ENCODE peak calls at places on chromosomes 13 and 19, in seven cellular contexts. B is neuronal stem cell, J is H1, F is IMR-90, W is mesendoderm, C is H9, T is trophoblast cell. V is an unnamed sample.

GRCh38 chr19:32330149-32330548 is 15.3 kb upstream of the ZNF507 start:
- DNase-seq in B (no peak), J (no peak), F (no peak), W (peak), C (no peak), T (no peak), V (no peak)

GRCh38 chr19:33621811-33622504 is at the start of gene CHST8:
- DNase-seq in B (peak), J (no peak), F (no peak), W (peak), C (peak), T (peak), V (no peak)

GRCh38 chr19:49119411-49120324 is at the start of gene PPFIA3:
- DNase-seq in B (peak), J (no peak), F (peak), W (peak), C (peak), T (peak), V (peak)

GRCh38 chr19:28294395-28294794 is 918.6 kb downstream of the UQCRFS1 start:
- DNase-seq in B (no peak), J (no peak), F (no peak), W (peak), C (no peak), T (no peak), V (no peak)

GRCh38 chr13:94335786-94336357 is 143.6 kb downstream of the DCT start:
- DNase-seq in B (no peak), J (no peak), F (peak), W (no peak), C (no peak), T (no peak), V (no peak)

GRCh38 chr13:30466841-30467252 is 1.1 kb upstream of the HMGB1 start:
- DNase-seq in B (no peak), J (no peak), F (peak), W (peak), C (no peak), T (no peak), V (peak)

GRCh38 chr13:105997436-105998232 is 537.8 kb downstream of the EFNB2 start:
- DNase-seq in B (no peak), J (no peak), F (no peak), W (no peak), C (no peak), T (peak), V (no peak)

GRCh38 chr13:111879719-111880118 is 187.2 kb upstream of the SOX1 start:
- DNase-seq in B (no peak), J (no peak), F (no peak), W (no peak), C (no peak), T (no peak), V (no peak)

GRCh38 chr13:73844986-73845385 is 289.2 kb downstream of the KLF12 start:
- DNase-seq in B (no peak), J (no peak), F (peak), W (no peak), C (no peak), T (no peak), V (no peak)

GRCh38 chr13:41007359-41008118 is 11.6 kb downstream of the ELF1 start:
- DNase-seq in B (no peak), J (no peak), F (peak), W (no peak), C (no peak), T (no peak), V (no peak)

GRCh38 chr13:60326273-60326672 is 70.7 kb upstream of the TDRD3 start:
- DNase-seq in B (no peak), J (no peak), F (no peak), W (peak), C (no peak), T (no peak), V (no peak)

DNA sequence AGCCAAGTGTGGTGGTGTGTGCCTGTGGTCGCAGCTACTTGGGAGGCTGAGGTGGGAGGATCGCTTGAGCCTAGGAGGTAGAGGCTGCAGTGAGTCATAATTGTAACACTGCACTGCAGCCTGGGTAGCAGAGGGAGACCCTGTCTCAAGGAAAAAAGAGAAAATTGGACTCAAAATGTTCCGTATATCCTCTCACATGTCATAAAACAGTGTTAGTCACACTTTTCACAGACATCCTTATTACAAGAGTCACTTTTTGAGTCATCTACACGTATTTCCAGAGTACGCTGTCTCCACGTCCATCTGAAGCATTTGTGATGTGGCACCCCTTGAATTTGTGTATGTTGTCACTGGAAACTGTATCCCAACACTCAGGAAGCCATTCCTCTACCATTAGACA is 133.0 kb downstream of the SIPA1L3 start:
- DNase-seq in B (no peak), J (no peak), F (peak), W (no peak), C (no peak), T (no peak), V (peak)
- H2BK5ac ChIP-seq in B (no peak), J (no peak), F (peak), W (no peak), C (no peak), T (no peak), V (no peak)

DNA sequence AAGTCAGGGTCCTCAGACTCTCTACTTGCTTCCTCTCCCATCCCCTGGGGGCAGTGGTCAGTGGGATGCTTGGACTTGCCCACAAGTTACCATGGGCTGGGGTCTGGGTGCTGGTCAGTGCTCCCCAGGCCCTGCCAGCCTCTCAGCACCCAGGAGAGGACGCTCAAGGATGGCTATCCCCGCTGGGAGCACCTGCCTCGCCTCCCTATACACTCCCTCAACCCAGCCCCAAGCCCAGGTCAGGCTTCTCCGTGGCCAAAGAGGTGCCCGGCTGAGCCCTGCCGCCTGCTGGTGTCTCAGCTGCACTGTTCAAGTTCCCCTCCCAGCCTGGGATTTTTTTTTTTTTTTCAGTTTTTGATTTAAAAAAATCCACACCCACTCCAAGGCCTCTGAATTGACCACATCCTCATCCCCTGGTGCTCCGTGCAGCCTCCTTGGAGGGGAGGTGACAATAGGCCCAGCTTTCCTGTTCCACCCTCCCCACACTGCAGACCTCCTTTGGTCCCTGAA is 10.8 kb downstream of the F2RL3 start:
- DNase-seq in B (no peak), J (no peak), F (no peak), W (peak), C (peak), T (peak), V (peak)
- H2AK5ac ChIP-seq in B (peak), J (no peak), F (no peak), W (no peak), C (no peak), T (no peak), V (no peak)

DNA sequence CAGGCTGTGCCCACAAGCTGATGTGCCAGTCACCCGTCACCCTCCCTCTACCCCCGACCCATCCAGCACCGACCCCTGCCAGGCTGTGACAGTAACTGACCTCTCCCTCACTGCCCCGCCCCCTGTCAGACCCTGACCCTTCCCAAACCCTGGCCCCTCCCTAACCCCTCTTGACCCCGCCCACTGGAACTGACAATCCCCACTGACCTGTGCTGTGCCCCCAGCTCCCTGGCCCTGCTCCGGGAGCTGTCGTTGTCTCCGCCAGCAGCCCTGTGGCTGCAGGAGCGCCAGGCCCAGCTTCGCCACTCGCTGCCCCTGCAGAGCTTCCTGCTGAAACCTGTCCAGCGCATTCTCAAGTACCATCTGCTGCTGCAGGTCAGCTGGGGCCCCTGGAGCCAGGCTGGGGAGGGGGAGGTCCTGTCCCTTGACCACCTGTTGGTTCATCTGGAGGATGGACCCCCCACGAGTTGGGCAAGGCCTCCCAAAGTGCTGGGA is 4.2 kb downstream of the PLEKHG2 start:
- DNase-seq in B (no peak), J (no peak), F (no peak), W (no peak), C (no peak), T (no peak), V (peak)
- H2BK5ac ChIP-seq in B (no peak), J (no peak), F (no peak), W (no peak), C (no peak), T (no peak), V (no peak)

GRCh38 chr19:43684326-43684725 is 14.4 kb upstream of the PLAUR start:
- DNase-seq in B (no peak), J (no peak), F (no peak), W (no peak), C (no peak), T (no peak), V (no peak)
- H2AK5ac ChIP-seq in B (no peak), J (no peak), F (no peak), W (no peak), C (no peak), T (no peak), V (no peak)

DNA sequence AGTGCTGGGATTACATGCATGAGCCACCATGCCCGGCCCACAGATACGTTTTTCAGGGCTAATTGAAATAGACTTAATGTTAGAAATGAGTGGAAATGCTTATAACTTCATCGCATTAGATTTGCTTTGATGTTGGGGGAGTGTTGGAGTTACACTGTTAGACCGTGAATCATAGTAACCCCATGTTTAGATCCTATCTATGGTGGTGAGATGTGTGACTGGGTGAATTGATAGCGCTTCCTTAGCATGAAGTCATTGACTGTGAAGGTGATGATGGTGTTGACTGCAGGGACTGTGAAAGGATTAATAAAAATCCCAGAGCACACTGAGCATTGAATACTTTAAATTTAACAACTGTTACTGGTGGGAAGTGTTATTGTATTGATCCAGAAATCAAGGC is 1.7 kb downstream of the ZNF264 start:
- DNase-seq in B (no peak), J (no peak), F (no peak), W (no peak), C (no peak), T (no peak), V (no peak)
- H2BK5ac ChIP-seq in B (no peak), J (no peak), F (no peak), W (no peak), C (no peak), T (no peak), V (no peak)